ENCODE peak calls at places on chromosomes 16 and 17, in six cellular contexts. V is mesendoderm, Q is neural progenitor cell, O is PC-3, F is fibroblast of lung, X is GM12878. B is an unnamed sample.

GRCh38 chr17:43832168-43832975 is 574 bp downstream of the MPP3 start:
- DNase-seq in Q (peak), O (peak), F (peak), X (no peak), V (peak), B (no peak)

GRCh38 chr17:41651625-41652460 is 27.5 kb upstream of the KRT17 start:
- DNase-seq in Q (no peak), O (no peak), X (no peak), F (no peak), V (no peak), B (no peak)

GRCh38 chr17:18968945-18969887 is 17.3 kb downstream of the SLC5A10 start:
- DNase-seq in O (peak), X (no peak), Q (no peak), F (peak), V (no peak), B (no peak)

GRCh38 chr17:78129385-78130079 is 977 bp upstream of the TMC6 start:
- DNase-seq in X (no peak), O (no peak), V (no peak), Q (no peak), F (no peak), B (peak)

GRCh38 chr17:48883171-48883570 is 9.4 kb upstream of the ATP5MC1 start:
- DNase-seq in Q (no peak), V (no peak), X (no peak), F (no peak), O (no peak), B (no peak)

GRCh38 chr16:85355515-85355837 is 243.2 kb upstream of the CIBAR2 start:
- DNase-seq in F (no peak), X (no peak), O (no peak), V (no peak), Q (no peak), B (no peak)

GRCh38 chr17:3534881-3535252 is 22.7 kb downstream of the TRPV3 start:
- DNase-seq in O (peak), F (peak), X (no peak), Q (peak), V (peak), B (no peak)

GRCh38 chr17:1485311-1485747 is 7.2 kb downstream of the MYO1C start:
- DNase-seq in V (peak), X (no peak), F (no peak), O (peak), Q (peak), B (no peak)

GRCh38 chr16:13962232-13962631 is 42.3 kb downstream of the ERCC4 start:
- DNase-seq in Q (no peak), V (no peak), F (no peak), O (no peak), X (no peak), B (no peak)

GRCh38 chr16:16940351-16940750 is 530.4 kb downstream of the XYLT1 start:
- DNase-seq in V (peak), Q (no peak), O (no peak), X (no peak), F (no peak), B (no peak)

GRCh38 chr16:59881366-59881765 is 1147.2 kb upstream of the GOT2 start:
- DNase-seq in O (no peak), V (peak), X (no peak), Q (peak), F (no peak), B (no peak)

GRCh38 chr16:64061621-64062020 is 1060.2 kb downstream of the CDH11 start:
- DNase-seq in V (no peak), Q (no peak), X (no peak), O (no peak), F (peak), B (no peak)

GRCh38 chr16:62225675-62226074 is 189.4 kb upstream of the CDH8 start:
- DNase-seq in V (peak), X (peak), Q (peak), F (peak), O (peak), B (peak)

DNA sequence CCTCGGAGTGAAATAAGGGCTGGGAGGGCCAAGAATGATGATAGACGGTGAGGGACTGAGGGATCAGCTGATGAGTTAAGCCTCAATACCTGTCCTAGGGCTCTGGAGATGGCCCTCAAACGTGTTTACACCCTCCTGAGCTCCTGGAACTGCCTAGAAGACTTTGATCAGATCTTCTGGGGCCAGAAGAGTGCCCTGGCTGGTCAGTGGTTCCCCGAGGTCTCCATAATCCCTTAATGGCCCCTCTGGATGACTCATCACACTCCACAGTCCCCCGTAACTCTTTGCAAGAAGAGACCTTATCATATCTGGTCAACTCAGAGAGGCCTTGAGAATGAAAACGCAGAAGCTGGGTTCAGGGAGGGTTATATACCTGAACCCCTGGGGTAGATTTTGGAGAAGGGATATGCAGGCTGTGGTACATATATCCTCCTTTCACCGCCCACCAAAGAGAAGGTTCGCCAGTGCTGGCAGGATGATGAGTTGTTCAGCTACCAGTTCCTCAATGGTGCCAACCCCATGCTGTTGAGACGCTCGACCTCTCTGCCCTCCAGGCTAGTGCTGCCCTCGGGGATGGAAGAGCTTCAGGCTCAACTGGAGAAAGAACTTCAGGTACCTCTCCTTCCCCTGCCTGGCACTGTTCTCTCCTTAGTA is 3.1 kb downstream of the ALOX12 start:
- DNase-seq in X (no peak), V (no peak), F (no peak), O (no peak), Q (no peak), B (no peak)
- H3K9ac ChIP-seq in X (no peak), V (no peak), F (no peak), O (no peak), Q (no peak), B (no peak)

GRCh38 chr16:68417711-68418301 is 30.5 kb downstream of the SMPD3 start:
- DNase-seq in Q (no peak), X (peak), F (peak), O (peak), V (no peak), B (peak)
- H3K4me3 ChIP-seq in Q (no peak), X (peak), F (no peak), O (peak), V (no peak), B (peak)

DNA sequence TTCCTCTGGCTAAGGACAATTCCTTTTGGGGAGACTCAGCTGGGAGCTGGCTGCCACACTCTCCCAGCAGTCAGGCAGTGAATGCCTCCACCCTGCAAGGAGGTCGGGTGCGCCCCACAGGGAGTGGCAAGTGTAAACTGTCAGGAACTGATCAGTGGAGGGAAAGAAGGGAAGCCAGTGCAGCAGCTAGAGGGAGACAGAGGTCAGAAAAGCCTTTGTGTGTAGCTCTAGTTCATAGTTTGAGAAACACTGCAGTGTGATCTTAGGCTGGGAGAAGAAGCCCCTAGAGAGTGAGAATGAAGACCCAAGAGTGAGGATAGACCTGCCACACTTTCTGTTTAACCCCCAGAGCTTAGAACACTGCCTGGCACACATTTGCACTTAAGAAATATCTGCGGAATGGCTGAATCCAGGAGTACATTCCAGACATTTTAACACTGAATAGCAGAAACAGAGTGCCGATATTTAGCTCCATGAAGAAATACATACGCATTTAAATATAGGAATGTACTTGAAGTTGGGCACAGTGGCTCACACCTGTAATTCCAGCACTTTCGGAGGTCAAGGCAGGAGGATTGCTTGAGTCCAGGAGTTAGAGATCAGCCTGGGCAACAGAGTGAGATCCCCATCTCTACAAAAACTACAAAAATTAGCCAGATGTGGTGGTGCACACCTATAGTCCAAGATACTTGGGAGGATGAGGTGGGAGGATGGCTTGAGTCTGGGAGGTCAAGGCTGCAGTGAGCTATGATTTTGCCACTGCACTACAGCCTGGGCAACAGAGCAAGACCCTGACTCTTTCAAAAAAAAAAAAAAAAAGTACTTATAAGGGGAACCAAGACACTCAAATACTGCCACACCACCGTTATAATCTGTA is 11.1 kb upstream of the SLC5A11 start:
- DNase-seq in Q (peak), V (peak), O (peak), F (peak), X (no peak), B (peak)
- H3K9ac ChIP-seq in Q (no peak), V (no peak), O (no peak), F (no peak), X (no peak), B (no peak)

DNA sequence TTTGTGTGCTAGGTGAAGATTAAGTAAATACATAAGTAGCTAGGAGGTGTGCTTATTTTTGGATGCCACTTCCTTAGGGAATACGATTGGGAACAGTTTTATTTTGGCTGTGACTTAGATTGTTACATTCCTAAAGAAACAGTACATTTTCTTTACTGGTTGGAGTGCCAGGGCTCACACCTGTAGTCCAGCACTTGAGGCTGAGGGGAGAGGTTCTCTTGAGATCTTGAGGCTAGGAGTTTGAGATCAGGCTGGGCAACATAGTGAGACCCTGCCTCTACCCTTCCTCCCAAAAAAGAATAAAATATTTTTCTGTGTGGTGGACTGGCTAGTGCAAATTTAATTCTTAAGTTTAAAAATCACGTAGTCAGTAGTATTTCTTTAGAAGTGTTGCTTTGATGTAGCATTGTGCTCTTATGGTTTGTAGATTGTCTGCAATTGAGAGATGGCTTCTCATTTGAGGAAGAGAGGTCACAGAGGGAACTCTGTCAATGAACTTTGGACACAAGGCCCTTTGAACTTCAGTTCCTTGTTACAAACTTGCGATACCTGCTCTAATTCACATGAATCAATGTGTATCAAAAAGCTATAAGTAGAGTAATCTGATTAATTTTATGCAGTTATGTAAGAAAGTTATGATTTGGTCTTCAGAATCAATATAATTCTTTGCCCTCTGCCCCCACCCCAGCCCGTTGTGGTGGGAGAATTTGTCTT is 7.1 kb downstream of the HAPSTR1 start:
- DNase-seq in V (no peak), O (no peak), F (no peak), Q (no peak), X (no peak), B (no peak)
- H3K4me3 ChIP-seq in V (no peak), O (no peak), F (no peak), Q (no peak), X (peak), B (no peak)

GRCh38 chr17:4972752-4973151 is 5.1 kb upstream of the SPAG7 start:
- DNase-seq in O (no peak), F (no peak), Q (no peak), V (no peak), X (no peak), B (no peak)

GRCh38 chr17:4974064-4974670 is 6.5 kb upstream of the SPAG7 start:
- DNase-seq in F (no peak), O (no peak), V (no peak), X (no peak), Q (no peak), B (no peak)

GRCh38 chr17:4980644-4981216 is 6.7 kb downstream of the CAMTA2 start:
- DNase-seq in X (no peak), F (peak), O (peak), Q (peak), V (peak), B (peak)

GRCh38 chr17:4973431-4973830 is 5.8 kb upstream of the SPAG7 start:
- DNase-seq in Q (no peak), F (no peak), O (no peak), X (no peak), V (no peak), B (no peak)

GRCh38 chr17:4978720-4979119 is 8.8 kb downstream of the CAMTA2 start:
- DNase-seq in O (no peak), X (no peak), F (no peak), V (no peak), Q (no peak), B (no peak)
- H3K9ac ChIP-seq in O (no peak), X (no peak), F (no peak), V (no peak), Q (no peak), B (no peak)

DNA sequence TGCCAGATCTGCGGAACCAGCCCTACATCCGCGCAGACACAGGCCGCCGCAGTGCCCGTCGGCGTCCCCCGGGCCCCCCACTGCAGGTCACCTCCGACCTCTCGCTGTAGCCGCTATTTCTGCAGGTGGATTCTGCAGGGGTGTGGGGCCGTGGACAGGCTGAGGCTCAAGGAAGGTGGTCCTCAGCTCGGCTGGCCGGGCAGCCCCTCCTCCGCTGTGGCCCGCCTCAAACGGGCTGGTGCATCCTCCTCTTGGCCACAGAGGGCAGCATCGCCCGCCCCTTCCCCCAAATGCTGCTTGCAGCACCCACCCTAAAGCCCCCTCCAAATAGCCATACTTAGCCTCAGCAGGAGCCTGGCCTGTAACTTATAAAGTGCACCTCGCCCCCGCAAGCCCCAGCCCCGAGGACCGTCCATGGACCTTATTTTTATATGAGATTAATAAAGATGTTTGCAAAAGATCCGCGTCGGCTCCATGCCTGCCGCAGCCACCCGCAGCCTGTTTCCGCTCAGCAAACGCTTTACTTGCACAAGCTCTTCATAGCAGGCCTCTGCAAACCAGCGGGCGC is 14.9 kb downstream of the SPATA32 start:
- DNase-seq in F (peak), Q (peak), V (peak), X (no peak), O (peak), B (no peak)
- H3K4me3 ChIP-seq in F (peak), Q (peak), V (peak), X (peak), O (peak), B (peak)

GRCh38 chr16:58126451-58126968 is 2.7 kb downstream of the CFAP20 start:
- DNase-seq in V (no peak), X (no peak), O (no peak), F (no peak), Q (no peak), B (no peak)

GRCh38 chr16:58124601-58124915 is 4.6 kb downstream of the CFAP20 start:
- DNase-seq in X (no peak), F (no peak), V (no peak), O (peak), Q (no peak), B (no peak)

GRCh38 chr16:58127033-58127556 is 2.1 kb downstream of the CFAP20 start:
- DNase-seq in Q (peak), O (peak), F (peak), V (peak), X (no peak), B (peak)

GRCh38 chr16:58125041-58125440 is 4.1 kb downstream of the CFAP20 start:
- DNase-seq in O (no peak), Q (no peak), F (no peak), V (no peak), X (no peak), B (no peak)

GRCh38 chr16:58125781-58126335 is 3.3 kb downstream of the CFAP20 start:
- DNase-seq in X (no peak), V (peak), F (no peak), Q (no peak), O (no peak), B (no peak)
- H3K9ac ChIP-seq in X (no peak), V (no peak), F (no peak), Q (no peak), O (no peak), B (no peak)

GRCh38 chr17:56678249-56679144 is 85.0 kb downstream of the NOG start:
- DNase-seq in V (peak), O (no peak), F (no peak), Q (peak), X (no peak), B (no peak)
- H3K4me3 ChIP-seq in V (peak), O (peak), F (peak), Q (peak), X (no peak), B (no peak)

GRCh38 chr16:89318871-89319627 is 101.5 kb downstream of the ZNF778 start:
- DNase-seq in X (no peak), F (no peak), V (no peak), Q (no peak), O (no peak), B (no peak)
- H3K9ac ChIP-seq in X (no peak), F (peak), V (no peak), Q (no peak), O (peak), B (no peak)

B was measured in MM.1S.